ENCODE peak calls at places on chromosome 3, in six cellular contexts. S, B, F, K, R and O are unnamed samples.

GRCh38 chr3:124256156-124256555 is 264.2 kb upstream of the ROPN1 start:
- DNase-seq in S (no peak), B (no peak), F (no peak), K (no peak), R (no peak), O (no peak)

GRCh38 chr3:181772166-181772565 is 60.4 kb downstream of the SOX2 start:
- DNase-seq in S (peak; percentile 24), B (no peak), F (no peak), K (no peak), R (no peak), O (no peak)

GRCh38 chr3:146256851-146257486 is 6.1 kb upstream of the PLSCR4 start:
- DNase-seq in S (no peak), B (no peak), F (peak; percentile 56), K (no peak), R (peak; percentile 68), O (no peak)

GRCh38 chr3:188904670-188905069 is 267.1 kb upstream of the TPRG1 start:
- DNase-seq in S (peak; percentile 85), B (no peak), F (no peak), K (peak; percentile 73), R (peak; percentile 63), O (no peak)

GRCh38 chr3:124345845-124346244 is 353.9 kb upstream of the ROPN1 start:
- DNase-seq in S (no peak), B (no peak), F (no peak), K (no peak), R (no peak), O (no peak)

GRCh38 chr3:183308746-183309145 is 55.7 kb downstream of the B3GNT5 start:
- DNase-seq in S (no peak), B (no peak), F (no peak), K (no peak), R (no peak), O (no peak)

GRCh38 chr3:129607391-129608068 is 1.1 kb upstream of the PLXND1 start:
- DNase-seq in S (peak; percentile 40), B (no peak), F (no peak), K (no peak), R (no peak), O (no peak)

GRCh38 chr3:36166477-36166876 is 213.8 kb upstream of the STAC start:
- DNase-seq in S (peak; percentile 8), B (no peak), F (no peak), K (peak; percentile 33), R (no peak), O (peak; percentile 21)

GRCh38 chr3:186453531-186453930 is 90.6 kb downstream of the CRYGS start:
- DNase-seq in S (no peak), B (no peak), F (no peak), K (no peak), R (no peak), O (peak; percentile 7)

GRCh38 chr3:64130436-64130835 is 94.8 kb downstream of the PRICKLE2 start:
- DNase-seq in S (no peak), B (no peak), F (no peak), K (no peak), R (no peak), O (no peak)

GRCh38 chr3:95218484-95218883 is 1155.6 kb downstream of the NSUN3 start:
- DNase-seq in S (no peak), B (no peak), F (no peak), K (no peak), R (no peak), O (no peak)

GRCh38 chr3:183265713-183266417 is 12.8 kb downstream of the B3GNT5 start:
- DNase-seq in S (peak; percentile 73), B (no peak), F (no peak), K (peak; percentile 73), R (peak; percentile 81), O (no peak)

GRCh38 chr3:16476636-16477035 is 36.9 kb downstream of the RFTN1 start:
- DNase-seq in S (peak; percentile 98), B (no peak), F (no peak), K (no peak), R (peak; percentile 99), O (no peak)

GRCh38 chr3:187000711-187001151 is 70.4 kb downstream of the ST6GAL1 start:
- DNase-seq in S (no peak), B (no peak), F (no peak), K (no peak), R (no peak), O (no peak)

GRCh38 chr3:57992430-57993213 is 15.6 kb upstream of the FLNB start:
- DNase-seq in S (no peak), B (no peak), F (no peak), K (no peak), R (no peak), O (no peak)

GRCh38 chr3:111521881-111522280 is 20.1 kb upstream of the CD96 start:
- DNase-seq in S (peak; percentile 77), B (no peak), F (no peak), K (no peak), R (peak; percentile 83), O (no peak)

GRCh38 chr3:23810342-23811116 is 4.8 kb downstream of the UBE2E1 start:
- DNase-seq in S (peak; percentile 48), B (peak; percentile 49), F (peak; percentile 79), K (peak; percentile 51), R (no peak), O (peak; percentile 59)

GRCh38 chr3:128447561-128448013 is 19.1 kb downstream of the DNAJB8 start:
- DNase-seq in S (no peak), B (no peak), F (no peak), K (no peak), R (no peak), O (no peak)

GRCh38 chr3:143895805-143896204 is 47.5 kb upstream of the SLC9A9 start:
- DNase-seq in S (peak; percentile 21), B (no peak), F (no peak), K (peak; percentile 20), R (peak; percentile 2), O (no peak)

GRCh38 chr3:123953735-123954134 is 7.3 kb downstream of the CCDC14 start:
- DNase-seq in S (no peak), B (no peak), F (no peak), K (no peak), R (no peak), O (no peak)

GRCh38 chr3:10945683-10946287 is 46.8 kb upstream of the SLC6A1 start:
- DNase-seq in S (peak; percentile 24), B (peak; percentile 84), F (peak; percentile 90), K (peak; percentile 77), R (peak; percentile 25), O (peak; percentile 92)

GRCh38 chr3:194169595-194169994 is 33.6 kb downstream of the HES1 start:
- DNase-seq in S (no peak), B (no peak), F (no peak), K (no peak), R (no peak), O (no peak)

GRCh38 chr3:196186661-196187573 is 24.3 kb downstream of the ZDHHC19 start:
- DNase-seq in S (no peak), B (peak; percentile 61), F (peak; percentile 87), K (no peak), R (peak; percentile 22), O (peak; percentile 72)

GRCh38 chr3:43330981-43331380 is 44.6 kb downstream of the SNRK start:
- DNase-seq in S (peak; percentile 38), B (no peak), F (no peak), K (no peak), R (peak; percentile 60), O (no peak)

GRCh38 chr3:7075901-7076300 is 215.0 kb downstream of the GRM7 start:
- DNase-seq in S (no peak), B (no peak), F (no peak), K (no peak), R (no peak), O (no peak)

GRCh38 chr3:44865272-44866005 is 3.7 kb downstream of the TMEM42 start:
- DNase-seq in S (no peak), B (no peak), F (no peak), K (no peak), R (peak; percentile 76), O (no peak)

GRCh38 chr3:44875596-44875995 is 1.2 kb downstream of the TGM4 start:
- DNase-seq in S (no peak), B (no peak), F (no peak), K (no peak), R (no peak), O (no peak)

GRCh38 chr3:44874308-44874707 is at the start of gene TGM4:
- DNase-seq in S (no peak), B (no peak), F (no peak), K (no peak), R (no peak), O (no peak)

GRCh38 chr3:44867421-44868111 is 5.9 kb downstream of the TMEM42 start:
- DNase-seq in S (no peak), B (no peak), F (no peak), K (no peak), R (no peak), O (no peak)

GRCh38 chr3:44870375-44871061 is 3.9 kb upstream of the TGM4 start:
- DNase-seq in S (no peak), B (no peak), F (no peak), K (no peak), R (no peak), O (no peak)
- H3K23ac ChIP-seq in S (no peak overlapping the region), B (no peak overlapping the region), F (no peak overlapping the region), K (no peak overlapping the region), R (no peak overlapping the region), O (no peak overlapping the region)

GRCh38 chr3:30256474-30256873 is 349.9 kb upstream of the TGFBR2 start:
- DNase-seq in S (peak; percentile 73), B (no peak), F (no peak), K (no peak), R (peak; percentile 44), O (no peak)
- H4K91ac ChIP-seq in S (no peak overlapping the region), B (no peak overlapping the region), F (no peak overlapping the region), K (no peak overlapping the region), R (no peak overlapping the region), O (no peak overlapping the region)

DNA sequence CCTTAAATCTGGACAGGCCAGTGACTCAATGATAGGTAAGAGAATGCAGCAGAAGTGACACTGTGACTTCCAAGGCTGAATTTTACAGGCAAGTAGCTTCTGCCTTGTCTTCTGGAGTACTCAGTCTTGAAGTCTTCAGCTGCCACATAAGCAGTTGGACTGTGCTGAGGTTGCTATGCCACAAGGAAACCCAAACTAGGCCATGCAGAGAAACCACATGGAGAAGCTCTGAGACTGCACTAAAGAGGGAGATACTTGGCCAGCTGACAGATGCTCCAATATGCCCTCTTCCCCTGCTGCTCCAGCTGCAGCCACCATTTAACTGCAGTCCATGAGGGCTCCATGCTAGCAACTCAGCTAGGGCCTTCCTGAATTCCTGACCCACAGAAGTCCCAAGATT is 119.4 kb upstream of the GADL1 start:
- DNase-seq in S (no peak), B (no peak), F (no peak), K (no peak), R (no peak), O (no peak)
- H3K23ac ChIP-seq in S (no peak overlapping the region), B (peak overlapping the region; percentile 37), F (no peak overlapping the region), K (no peak overlapping the region), R (no peak overlapping the region), O (no peak overlapping the region)

DNA sequence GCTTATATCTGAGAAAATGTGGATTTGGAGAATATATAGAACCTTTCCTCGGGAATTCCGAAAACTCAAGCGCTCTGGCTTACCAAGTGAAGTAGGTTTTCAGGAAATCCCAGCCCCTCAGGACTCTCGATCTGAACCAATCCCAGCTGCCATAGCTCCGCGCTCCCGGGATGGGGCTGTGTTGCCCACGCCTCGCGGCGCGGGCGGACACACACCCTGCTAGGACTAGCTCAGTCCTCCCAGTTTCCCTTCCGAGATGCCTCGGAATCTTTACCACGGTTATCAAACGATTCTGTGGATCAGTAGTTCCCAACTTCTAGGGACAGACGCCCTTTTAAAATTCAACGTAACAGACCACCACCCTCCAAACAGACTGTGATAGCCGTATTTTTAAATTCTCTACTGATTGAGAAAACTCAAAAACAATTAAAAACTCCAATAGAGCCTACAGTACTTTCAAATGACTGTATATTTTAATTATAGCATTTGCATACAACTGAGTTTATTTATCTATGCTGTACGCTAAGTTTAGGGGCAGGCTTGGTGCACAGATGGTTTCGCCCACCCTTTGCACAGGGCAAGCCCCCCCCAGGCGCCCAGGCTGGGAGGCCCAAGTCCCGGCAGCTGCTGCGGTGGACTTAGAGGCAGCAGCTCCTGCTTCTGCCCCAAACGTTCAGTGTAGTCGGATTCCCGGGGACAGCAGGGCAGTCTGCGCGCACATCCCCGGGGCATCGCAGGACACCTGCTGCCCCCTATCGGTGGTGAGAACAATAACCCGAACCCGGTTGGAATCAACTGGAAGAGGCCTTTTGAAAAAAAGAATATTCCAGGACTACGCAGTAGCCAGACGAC is 52.3 kb downstream of the CCDC54 start:
- DNase-seq in S (peak; percentile 90), B (peak; percentile 79), F (peak; percentile 88), K (peak; percentile 93), R (peak; percentile 87), O (peak; percentile 68)
- H4K91ac ChIP-seq in S (no peak overlapping the region), B (no peak overlapping the region), F (no peak overlapping the region), K (peak overlapping the region; percentile 48), R (peak overlapping the region; percentile 10), O (no peak overlapping the region)